ENCODE peak calls at places on chromosomes 7 and 10, in five cellular contexts. D is SK-N-SH, W is kidney tubule cell, J is AG08395, I is endothelial cell. X is an unnamed sample.

GRCh38 chr10:62637249-62638061 is 167.1 kb upstream of the ADO start:
- DNase-seq in I (no peak), D (no peak), W (peak), J (peak), X (no peak)

GRCh38 chr7:46885167-46885566 is 696.7 kb downstream of the TNS3 start:
- DNase-seq in D (no peak), W (no peak), J (no peak), I (no peak), X (no peak)

GRCh38 chr10:114412907-114413386 is 8.6 kb upstream of the AFAP1L2 start:
- DNase-seq in D (no peak), W (peak), I (no peak), J (no peak), X (no peak)

GRCh38 chr10:103645141-103646054 is 151.9 kb downstream of the NEURL1 start:
- DNase-seq in I (no peak), J (peak), W (peak), D (no peak), X (no peak)

GRCh38 chr7:112161253-112162160 is 44.7 kb downstream of the DOCK4 start:
- DNase-seq in W (peak), I (no peak), J (no peak), D (no peak), X (no peak)

GRCh38 chr7:33050425-33051318 is 11.9 kb downstream of the NT5C3A start:
- DNase-seq in J (peak), D (peak), I (peak), W (peak), X (peak)

GRCh38 chr7:124992881-124993562 is 63.4 kb upstream of the POT1 start:
- DNase-seq in J (peak), W (peak), I (no peak), D (no peak), X (no peak)

GRCh38 chr7:106329971-106330733 is 45.4 kb upstream of the NAMPT start:
- DNase-seq in J (peak), D (no peak), I (no peak), W (peak), X (no peak)

GRCh38 chr7:100942038-100942774 is 7.1 kb upstream of the MUC3A start:
- DNase-seq in D (no peak), I (no peak), J (no peak), W (no peak), X (peak)

GRCh38 chr7:141991144-141991543 is 4.5 kb upstream of the MGAM start:
- DNase-seq in W (no peak), I (no peak), J (no peak), D (no peak), X (no peak)

GRCh38 chr7:1925973-1926907 is 256.2 kb downstream of the ELFN1 start:
- DNase-seq in D (no peak), J (no peak), W (no peak), I (no peak), X (no peak)

GRCh38 chr10:7475954-7476353 is 65.1 kb upstream of the SFMBT2 start:
- DNase-seq in W (no peak), I (no peak), J (no peak), D (no peak), X (no peak)

X was measured in NCI-H774.